ENCODE peak calls at places on chromosomes 13 and 19, in nine cellular contexts. F, W, Z, T, S, P, D, C and J are unnamed samples.

GRCh38 chr19:4916292-4917082 is 7.2 kb downstream of the UHRF1 start:
- DNase-seq in F (no peak), W (peak; percentile 55), Z (no peak), T (no peak), S (no peak), P (no peak), D (peak; percentile 58), C (no peak), J (no peak)

GRCh38 chr13:67619346-67619745 is 389.2 kb upstream of the PCDH9 start:
- DNase-seq in F (no peak), W (no peak), Z (peak; percentile 58), T (no peak), S (no peak), P (no peak), D (no peak), C (no peak), J (no peak)

GRCh38 chr13:95033890-95034289 is 267.4 kb downstream of the ABCC4 start:
- DNase-seq in F (no peak), W (no peak), Z (no peak), T (no peak), S (no peak), P (no peak), D (no peak), C (no peak), J (no peak)

GRCh38 chr19:10808937-10809655 is 26.9 kb downstream of the TMED1 start:
- DNase-seq in F (no peak), W (peak; percentile 69), Z (peak; percentile 19), T (no peak), S (no peak), P (no peak), D (peak; percentile 28), C (no peak), J (no peak)

GRCh38 chr19:7348587-7349230 is at the start of gene ARHGEF18:
- DNase-seq in F (no peak), W (peak; percentile 99), Z (no peak), T (no peak), S (no peak), P (no peak), D (peak; percentile 79), C (no peak), J (no peak)

GRCh38 chr19:55224038-55224665 is 4.4 kb downstream of the TMEM86B start:
- DNase-seq in F (no peak), W (no peak), Z (no peak), T (no peak), S (no peak), P (no peak), D (no peak), C (peak; percentile 24), J (no peak)

GRCh38 chr13:31055589-31055988 is 106.1 kb downstream of the HSPH1 start:
- DNase-seq in F (no peak), W (no peak), Z (no peak), T (no peak), S (no peak), P (peak; percentile 26), D (no peak), C (no peak), J (no peak)

GRCh38 chr13:77333521-77334083 is 6.7 kb upstream of the MYCBP2 start:
- DNase-seq in F (no peak), W (peak; percentile 80), Z (no peak), T (no peak), S (no peak), P (no peak), D (no peak), C (no peak), J (no peak)

GRCh38 chr13:28531195-28531955 is 36.4 kb upstream of the FLT1 start:
- DNase-seq in F (peak; percentile 19), W (no peak), Z (peak; percentile 17), T (no peak), S (no peak), P (peak; percentile 88), D (no peak), C (no peak), J (peak; percentile 40)

GRCh38 chr19:23378948-23379347 is 16.3 kb downstream of the ZNF91 start:
- DNase-seq in F (no peak), W (no peak), Z (no peak), T (no peak), S (no peak), P (no peak), D (no peak), C (no peak), J (no peak)

GRCh38 chr13:104043184-104043583 is 977.0 kb upstream of the SLC10A2 start:
- DNase-seq in F (no peak), W (no peak), Z (peak; percentile 17), T (no peak), S (no peak), P (no peak), D (no peak), C (no peak), J (no peak)

GRCh38 chr13:100436099-100436498 is 152.5 kb downstream of the GGACT start:
- DNase-seq in F (no peak), W (no peak), Z (no peak), T (no peak), S (no peak), P (no peak), D (no peak), C (no peak), J (no peak)

GRCh38 chr13:77980592-77980991 is 62.0 kb upstream of the EDNRB start:
- DNase-seq in F (no peak), W (no peak), Z (peak; percentile 86), T (no peak), S (no peak), P (no peak), D (no peak), C (no peak), J (peak; percentile 85)

GRCh38 chr19:885536-886224 is 7.3 kb downstream of the MED16 start:
- DNase-seq in F (no peak), W (no peak), Z (no peak), T (no peak), S (no peak), P (no peak), D (no peak), C (no peak), J (no peak)

GRCh38 chr19:884420-885211 is 8.4 kb downstream of the MED16 start:
- DNase-seq in F (no peak), W (no peak), Z (no peak), T (no peak), S (no peak), P (no peak), D (no peak), C (no peak), J (no peak)

GRCh38 chr19:881385-882071 is 11.5 kb downstream of the MED16 start:
- DNase-seq in F (no peak), W (no peak), Z (no peak), T (no peak), S (no peak), P (peak; percentile 39), D (no peak), C (no peak), J (no peak)

GRCh38 chr19:882871-883497 is 10.0 kb downstream of the MED16 start:
- DNase-seq in F (no peak), W (no peak), Z (no peak), T (no peak), S (no peak), P (no peak), D (no peak), C (no peak), J (no peak)

GRCh38 chr19:883661-884211 is 9.3 kb downstream of the MED16 start:
- DNase-seq in F (no peak), W (no peak), Z (no peak), T (no peak), S (no peak), P (peak; percentile 76), D (no peak), C (peak; percentile 66), J (no peak)
- TF ChIP-seq CTCF in F (no peak), W (no peak), Z (no peak), T (no peak), S (no peak), P (peak; percentile 20), D (no peak), C (no peak), J (no peak)

DNA sequence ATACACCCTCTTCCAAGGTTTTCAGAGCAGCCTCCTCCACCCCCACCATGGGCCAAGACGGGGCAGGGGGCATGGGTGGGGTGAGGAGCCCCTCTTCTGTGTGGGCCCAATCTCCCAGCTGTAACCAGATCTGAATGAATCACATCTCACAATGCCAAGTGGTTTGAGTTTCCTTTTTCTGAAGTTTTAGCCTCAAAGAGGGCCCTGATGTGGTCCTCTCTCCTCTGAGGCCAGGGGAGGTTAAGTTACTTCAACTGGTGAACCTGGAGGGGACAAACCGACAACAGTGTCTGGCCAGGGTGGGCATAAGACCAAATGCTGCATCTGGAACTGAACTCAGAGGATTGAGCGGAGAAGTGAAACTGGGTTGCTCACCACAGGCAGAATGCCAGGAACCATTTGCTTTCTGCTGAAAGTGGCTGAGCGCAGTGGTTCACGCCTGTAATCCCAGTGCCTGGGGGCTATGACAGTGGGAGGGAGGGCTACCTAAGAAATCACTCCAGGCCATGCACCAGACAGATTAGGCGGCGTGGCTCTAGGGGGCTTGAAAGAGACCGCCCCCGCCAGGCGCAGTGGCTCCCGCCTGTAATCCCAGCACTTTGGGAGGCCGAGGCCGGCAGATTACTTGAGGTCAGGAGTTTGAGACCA is 15.4 kb upstream of the IRGC start:
- DNase-seq in F (peak; percentile 32), W (no peak), Z (peak; percentile 85), T (peak; percentile 7), S (no peak), P (no peak), D (peak; percentile 11), C (no peak), J (no peak)
- H3K27ac ChIP-seq in F (peak overlapping the region; percentile 73), W (peak overlapping the region; percentile 58), Z (peak overlapping the region; percentile 85), T (peak overlapping the region; percentile 45), S (no peak overlapping the region), P (no peak overlapping the region), D (no peak overlapping the region), C (no peak overlapping the region), J (no peak overlapping the region)

GRCh38 chr19:39412100-39412866 is at the start of gene PLEKHG2:
- DNase-seq in F (peak; percentile 97), W (peak; percentile 98), Z (peak; percentile 100), T (peak; percentile 97), S (peak; percentile 98), P (peak; percentile 99), D (peak; percentile 96), C (peak; percentile 99), J (peak; percentile 100)
- TF ChIP-seq CTCF in F (peak; percentile 83), W (no peak), Z (peak; percentile 67), T (peak; percentile 98), S (peak; percentile 76), P (peak; percentile 97), D (peak; percentile 84), C (peak; percentile 97), J (peak; percentile 76)

DNA sequence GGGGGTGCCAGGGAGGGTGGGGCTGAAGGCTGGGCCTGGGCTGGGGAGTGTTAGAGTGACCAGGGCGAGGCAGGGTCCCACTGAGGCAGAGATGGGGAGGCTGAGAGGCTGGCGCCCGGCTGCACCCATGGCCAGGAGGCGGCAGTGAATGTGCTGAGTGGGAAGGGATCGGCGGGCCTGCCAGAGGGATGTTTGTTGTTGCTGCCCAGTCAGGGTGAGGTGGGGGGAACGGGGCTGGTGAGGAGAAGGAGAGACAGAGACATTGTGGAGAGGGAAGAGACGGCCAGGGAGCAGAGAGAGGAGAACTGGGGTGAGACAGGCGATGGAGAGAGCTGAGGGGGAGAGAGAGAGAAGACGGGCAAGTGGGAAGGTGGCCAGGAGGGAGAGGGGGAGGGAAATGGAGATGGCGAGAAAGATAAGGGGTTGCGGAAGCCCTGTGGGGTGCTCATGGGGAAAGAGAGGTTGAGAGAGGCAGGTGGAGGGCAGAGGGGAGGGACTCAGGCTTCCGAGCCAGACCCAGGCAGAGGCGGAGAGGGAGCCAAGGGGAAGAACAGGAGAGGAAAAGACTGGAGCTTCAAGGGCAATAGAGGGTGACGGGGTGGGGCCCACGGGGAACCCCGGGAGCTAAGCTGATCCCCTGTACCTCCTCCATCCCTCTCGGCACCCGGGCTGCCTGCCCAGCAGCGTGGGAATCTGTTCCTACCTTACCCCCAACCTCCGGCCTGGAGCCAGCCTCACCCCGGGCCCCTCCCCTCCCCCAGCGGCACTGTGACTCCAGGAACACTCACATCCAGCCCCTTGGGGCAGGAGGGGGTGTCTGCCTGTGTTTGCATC is 690 bp upstream of the B3GNT8 start:
- DNase-seq in F (peak; percentile 56), W (peak; percentile 86), Z (peak; percentile 27), T (no peak), S (no peak), P (peak; percentile 82), D (peak; percentile 49), C (peak; percentile 39), J (peak; percentile 20)
- H3K27ac ChIP-seq in F (peak overlapping the region; percentile 82), W (peak overlapping the region; percentile 86), Z (peak overlapping the region; percentile 44), T (peak overlapping the region; percentile 60), S (peak overlapping the region; percentile 63), P (no peak overlapping the region), D (peak overlapping the region; percentile 44), C (no peak overlapping the region), J (peak overlapping the region; percentile 84)